ENCODE peak calls at places on chromosomes 13 and 19, in six cellular contexts. P, V, K, Y, D and A are unnamed samples.

GRCh38 chr19:5389353-5389752 is 48.7 kb upstream of the PTPRS start:
- DNase-seq in P (no peak), V (no peak), K (no peak), Y (no peak), D (no peak), A (no peak)

GRCh38 chr19:29507081-29507860 is 18.5 kb upstream of the VSTM2B start:
- DNase-seq in P (no peak), V (peak), K (no peak), Y (no peak), D (no peak), A (no peak)

GRCh38 chr19:48445256-48445605 is 552 bp upstream of the GRWD1 start:
- DNase-seq in P (peak), V (no peak), K (no peak), Y (no peak), D (no peak), A (no peak)

GRCh38 chr19:15075801-15076200 is 6.2 kb upstream of the OR1I1 start:
- DNase-seq in P (no peak), V (no peak), K (no peak), Y (no peak), D (no peak), A (no peak)

GRCh38 chr13:107296804-107297203 is 728.9 kb upstream of the ARGLU1 start:
- DNase-seq in P (peak), V (no peak), K (no peak), Y (no peak), D (no peak), A (no peak)

GRCh38 chr13:45295536-45295935 is 45.4 kb downstream of the TPT1 start:
- DNase-seq in P (no peak), V (no peak), K (no peak), Y (no peak), D (no peak), A (no peak)

GRCh38 chr19:13100031-13100588 is 2.5 kb downstream of the LYL1 start:
- DNase-seq in P (no peak), V (no peak), K (no peak), Y (no peak), D (peak), A (no peak)

GRCh38 chr19:472005-472858 is 11.4 kb upstream of the SHC2 start:
- DNase-seq in P (no peak), V (no peak), K (no peak), Y (no peak), D (no peak), A (no peak)

GRCh38 chr13:114115191-114115671 is 17.2 kb downstream of the RASA3 start:
- DNase-seq in P (peak), V (no peak), K (no peak), Y (no peak), D (no peak), A (no peak)

GRCh38 chr13:95553614-95554385 is 1.3 kb downstream of the CLDN10 start:
- DNase-seq in P (peak), V (no peak), K (no peak), Y (no peak), D (no peak), A (no peak)

GRCh38 chr13:84139561-84140158 is 257.4 kb upstream of the SLITRK1 start:
- DNase-seq in P (peak), V (no peak), K (no peak), Y (no peak), D (no peak), A (no peak)

GRCh38 chr19:3575949-3576673 is 3.4 kb downstream of the HMG20B start:
- DNase-seq in P (no peak), V (no peak), K (no peak), Y (no peak), D (no peak), A (no peak)

GRCh38 chr19:29843180-29844051 is 31.6 kb downstream of the CCNE1 start:
- DNase-seq in P (no peak), V (no peak), K (no peak), Y (no peak), D (no peak), A (no peak)

GRCh38 chr19:35261356-35262100 is 7.2 kb upstream of the USF2 start:
- DNase-seq in P (no peak), V (no peak), K (no peak), Y (no peak), D (no peak), A (no peak)

GRCh38 chr19:13700621-13701020 is 63.7 kb upstream of the MRI1 start:
- DNase-seq in P (no peak), V (no peak), K (no peak), Y (no peak), D (no peak), A (no peak)

GRCh38 chr13:39960206-39960605 is 304.7 kb downstream of the COG6 start:
- DNase-seq in P (no peak), V (no peak), K (no peak), Y (no peak), D (no peak), A (no peak)

GRCh38 chr19:29596080-29596479 is 10.0 kb upstream of the POP4 start:
- DNase-seq in P (no peak), V (peak), K (no peak), Y (no peak), D (no peak), A (no peak)

GRCh38 chr13:94481966-94482365 is 2.5 kb upstream of the DCT start:
- DNase-seq in P (peak), V (no peak), K (no peak), Y (no peak), D (no peak), A (no peak)